ENCODE peak calls at places on chromosomes 16 and 17, in eight cellular contexts. M is hepatic stellate cell; Q is adrenal gland; U is activated T-helper 1 cell treated with anti-CD3 and anti-CD28 coated beads, Interleukin-12 subunit alpha, Interleukin-12 subunit beta, Interleukin-2, Interleukin-4 antibody, amounts not matched to agents 30 ng/mL and 10 ng/mL and 1 ng/mL, durations not matched to agents 14 hours and 24 hours and 36 hours; O is stomach; R is GM04504; I is GM10248; T is KBM-7. Y is an unnamed sample.

GRCh38 chr17:10337136-10337535 is 35.7 kb downstream of the MYH13 start:
- DNase-seq in O (no peak), M (no peak), U (no peak), Q (no peak), T (no peak), I (no peak), R (peak; percentile 11), Y (no peak)

GRCh38 chr17:15232517-15232915 is 32.6 kb downstream of the PMP22 start:
- DNase-seq in U (no peak), Q (no peak), O (no peak), T (no peak), M (no peak), R (no peak), I (no peak), Y (no peak)

GRCh38 chr16:2905241-2905987 is 6.3 kb upstream of the FLYWCH1 start:
- DNase-seq in R (peak; percentile 99), M (peak; percentile 99), T (peak; percentile 96), I (peak; percentile 100), O (peak; percentile 100), U (peak; percentile 95), Q (peak; percentile 100), Y (peak; percentile 98)

GRCh38 chr17:66748578-66748977 is 86.3 kb upstream of the CACNG5 start:
- DNase-seq in O (no peak), T (no peak), M (no peak), U (no peak), Q (no peak), I (no peak), R (no peak), Y (no peak)

GRCh38 chr16:10428433-10429168 is 42.7 kb downstream of the ATF7IP2 start:
- DNase-seq in T (no peak), I (no peak), O (no peak), Q (no peak), R (no peak), M (no peak), U (no peak), Y (no peak)

GRCh38 chr16:10180042-10180770 is 2.0 kb downstream of the GRIN2A start:
- DNase-seq in Q (no peak), T (no peak), R (no peak), U (no peak), O (no peak), M (no peak), I (peak; percentile 18), Y (peak; percentile 46)

GRCh38 chr17:42407289-42407836 is 15.7 kb downstream of the CAVIN1 start:
- DNase-seq in Q (peak; percentile 96), I (peak; percentile 73), M (peak; percentile 32), T (peak; percentile 40), R (no peak), O (peak; percentile 93), U (peak; percentile 48), Y (peak; percentile 96)

GRCh38 chr16:4443986-4444385 is 18.3 kb downstream of the DNAJA3 start:
- DNase-seq in I (no peak), M (no peak), U (no peak), O (no peak), R (no peak), T (no peak), Q (no peak), Y (no peak)

GRCh38 chr17:1486802-1487695 is 5.4 kb downstream of the MYO1C start:
- DNase-seq in R (no peak), I (peak; percentile 71), T (no peak), Q (peak; percentile 56), M (no peak), O (peak; percentile 90), U (no peak), Y (peak; percentile 54)

Y was measured in pancreas.